ENCODE peak calls at places on chromosomes 5 and 9, in ten cellular contexts. One of them, this sample, is unnamed.

GRCh38 chr9:16367605-16368424 is 502.7 kb downstream of the BNC2 start:
- DNase-seq in CD8-positive, alpha-beta memory T cell: no peak
- DNase-seq in Karpas-422: peak; percentile 81
- DNase-seq in HEK293T: no peak
- DNase-seq in ascending aorta: no peak
- DNase-seq in NCI-H82: no peak
- DNase-seq in epithelial cell of esophagus: peak; percentile 68
- DNase-seq in NK-92 treated with Interleukin-12 subunit alpha and Interleukin-12 subunit beta, amount 100 ng/mL, for 24 hours: no peak
- DNase-seq in effector memory CD8-positive, alpha-beta T cell: no peak
- DNase-seq in SW 1271: no peak
- DNase-seq in this sample: peak; percentile 72

GRCh38 chr5:9025942-9026341 is 519.9 kb downstream of the SEMA5A start:
- DNase-seq in ascending aorta: no peak
- DNase-seq in epithelial cell of esophagus: peak; percentile 66
- DNase-seq in SW 1271: no peak
- DNase-seq in effector memory CD8-positive, alpha-beta T cell: no peak
- DNase-seq in CD8-positive, alpha-beta memory T cell: no peak
- DNase-seq in Karpas-422: no peak
- DNase-seq in HEK293T: no peak
- DNase-seq in NCI-H82: no peak
- DNase-seq in NK-92 treated with Interleukin-12 subunit alpha and Interleukin-12 subunit beta, amount 100 ng/mL, for 24 hours: no peak
- DNase-seq in this sample: no peak

GRCh38 chr5:41871866-41872265 is 1.6 kb upstream of the OXCT1 start:
- DNase-seq in effector memory CD8-positive, alpha-beta T cell: no peak
- DNase-seq in ascending aorta: peak; percentile 87
- DNase-seq in NCI-H82: no peak
- DNase-seq in NK-92 treated with Interleukin-12 subunit alpha and Interleukin-12 subunit beta, amount 100 ng/mL, for 24 hours: no peak
- DNase-seq in epithelial cell of esophagus: peak; percentile 53
- DNase-seq in Karpas-422: no peak
- DNase-seq in CD8-positive, alpha-beta memory T cell: no peak
- DNase-seq in HEK293T: no peak
- DNase-seq in SW 1271: no peak
- DNase-seq in this sample: peak; percentile 42

GRCh38 chr5:160894-161540 is 30.3 kb upstream of the LRRC14B start:
- DNase-seq in CD8-positive, alpha-beta memory T cell: no peak
- DNase-seq in effector memory CD8-positive, alpha-beta T cell: no peak
- DNase-seq in ascending aorta: peak; percentile 38
- DNase-seq in NK-92 treated with Interleukin-12 subunit alpha and Interleukin-12 subunit beta, amount 100 ng/mL, for 24 hours: no peak
- DNase-seq in HEK293T: no peak
- DNase-seq in NCI-H82: no peak
- DNase-seq in epithelial cell of esophagus: no peak
- DNase-seq in SW 1271: no peak
- DNase-seq in Karpas-422: no peak
- DNase-seq in this sample: no peak

GRCh38 chr5:134763221-134763620 is 4.6 kb downstream of the DDX46 start:
- DNase-seq in SW 1271: no peak
- DNase-seq in CD8-positive, alpha-beta memory T cell: no peak
- DNase-seq in ascending aorta: no peak
- DNase-seq in NK-92 treated with Interleukin-12 subunit alpha and Interleukin-12 subunit beta, amount 100 ng/mL, for 24 hours: no peak
- DNase-seq in epithelial cell of esophagus: no peak
- DNase-seq in effector memory CD8-positive, alpha-beta T cell: no peak
- DNase-seq in NCI-H82: no peak
- DNase-seq in Karpas-422: no peak
- DNase-seq in HEK293T: no peak
- DNase-seq in this sample: no peak

GRCh38 chr5:69046375-69046957 is 47.3 kb upstream of the SLC30A5 start:
- DNase-seq in HEK293T: no peak
- DNase-seq in ascending aorta: no peak
- DNase-seq in CD8-positive, alpha-beta memory T cell: no peak
- DNase-seq in NK-92 treated with Interleukin-12 subunit alpha and Interleukin-12 subunit beta, amount 100 ng/mL, for 24 hours: no peak
- DNase-seq in effector memory CD8-positive, alpha-beta T cell: no peak
- DNase-seq in SW 1271: no peak
- DNase-seq in NCI-H82: no peak
- DNase-seq in epithelial cell of esophagus: peak; percentile 33
- DNase-seq in Karpas-422: no peak
- DNase-seq in this sample: no peak

GRCh38 chr5:156824800-156825199 is 25.3 kb upstream of the PPP1R2B start:
- DNase-seq in HEK293T: no peak
- DNase-seq in NK-92 treated with Interleukin-12 subunit alpha and Interleukin-12 subunit beta, amount 100 ng/mL, for 24 hours: no peak
- DNase-seq in epithelial cell of esophagus: peak; percentile 10
- DNase-seq in NCI-H82: peak; percentile 58
- DNase-seq in ascending aorta: no peak
- DNase-seq in CD8-positive, alpha-beta memory T cell: no peak
- DNase-seq in Karpas-422: no peak
- DNase-seq in effector memory CD8-positive, alpha-beta T cell: no peak
- DNase-seq in SW 1271: no peak
- DNase-seq in this sample: peak; percentile 64

GRCh38 chr5:15600035-15600434 is 100.1 kb downstream of the FBXL7 start:
- DNase-seq in NCI-H82: peak; percentile 15
- DNase-seq in effector memory CD8-positive, alpha-beta T cell: no peak
- DNase-seq in HEK293T: no peak
- DNase-seq in CD8-positive, alpha-beta memory T cell: no peak
- DNase-seq in ascending aorta: no peak
- DNase-seq in NK-92 treated with Interleukin-12 subunit alpha and Interleukin-12 subunit beta, amount 100 ng/mL, for 24 hours: no peak
- DNase-seq in Karpas-422: no peak
- DNase-seq in SW 1271: no peak
- DNase-seq in epithelial cell of esophagus: no peak
- DNase-seq in this sample: no peak

GRCh38 chr5:180155331-180155881 is 53.6 kb downstream of the RASGEF1C start:
- DNase-seq in SW 1271: no peak
- DNase-seq in CD8-positive, alpha-beta memory T cell: no peak
- DNase-seq in epithelial cell of esophagus: no peak
- DNase-seq in effector memory CD8-positive, alpha-beta T cell: no peak
- DNase-seq in Karpas-422: peak; percentile 30
- DNase-seq in NCI-H82: peak; percentile 88
- DNase-seq in HEK293T: no peak
- DNase-seq in NK-92 treated with Interleukin-12 subunit alpha and Interleukin-12 subunit beta, amount 100 ng/mL, for 24 hours: no peak
- DNase-seq in ascending aorta: peak; percentile 43
- DNase-seq in this sample: no peak

GRCh38 chr5:61342066-61342465 is 10.0 kb downstream of the ZSWIM6 start:
- DNase-seq in ascending aorta: no peak
- DNase-seq in SW 1271: no peak
- DNase-seq in CD8-positive, alpha-beta memory T cell: no peak
- DNase-seq in NCI-H82: no peak
- DNase-seq in HEK293T: no peak
- DNase-seq in NK-92 treated with Interleukin-12 subunit alpha and Interleukin-12 subunit beta, amount 100 ng/mL, for 24 hours: no peak
- DNase-seq in epithelial cell of esophagus: peak; percentile 60
- DNase-seq in effector memory CD8-positive, alpha-beta T cell: no peak
- DNase-seq in Karpas-422: no peak
- DNase-seq in this sample: peak; percentile 14

GRCh38 chr5:112226215-112226614 is 192.9 kb downstream of the EPB41L4A start:
- DNase-seq in HEK293T: no peak
- DNase-seq in effector memory CD8-positive, alpha-beta T cell: no peak
- DNase-seq in CD8-positive, alpha-beta memory T cell: no peak
- DNase-seq in SW 1271: no peak
- DNase-seq in NK-92 treated with Interleukin-12 subunit alpha and Interleukin-12 subunit beta, amount 100 ng/mL, for 24 hours: no peak
- DNase-seq in ascending aorta: no peak
- DNase-seq in Karpas-422: no peak
- DNase-seq in NCI-H82: no peak
- DNase-seq in epithelial cell of esophagus: no peak
- DNase-seq in this sample: no peak

GRCh38 chr5:168609806-168610482 is 30.8 kb upstream of the PANK3 start:
- DNase-seq in ascending aorta: no peak
- DNase-seq in SW 1271: no peak
- DNase-seq in NK-92 treated with Interleukin-12 subunit alpha and Interleukin-12 subunit beta, amount 100 ng/mL, for 24 hours: no peak
- DNase-seq in Karpas-422: no peak
- DNase-seq in HEK293T: no peak
- DNase-seq in effector memory CD8-positive, alpha-beta T cell: no peak
- DNase-seq in CD8-positive, alpha-beta memory T cell: no peak
- DNase-seq in epithelial cell of esophagus: peak; percentile 29
- DNase-seq in NCI-H82: no peak
- DNase-seq in this sample: no peak

GRCh38 chr9:71587576-71588362 is 180.5 kb downstream of the CEMIP2 start:
- DNase-seq in HEK293T: no peak
- DNase-seq in CD8-positive, alpha-beta memory T cell: no peak
- DNase-seq in ascending aorta: no peak
- DNase-seq in NK-92 treated with Interleukin-12 subunit alpha and Interleukin-12 subunit beta, amount 100 ng/mL, for 24 hours: no peak
- DNase-seq in NCI-H82: no peak
- DNase-seq in epithelial cell of esophagus: peak; percentile 86
- DNase-seq in SW 1271: no peak
- DNase-seq in effector memory CD8-positive, alpha-beta T cell: no peak
- DNase-seq in Karpas-422: no peak
- DNase-seq in this sample: peak; percentile 49

GRCh38 chr5:97112212-97112611 is 30.2 kb downstream of the LIX1 start:
- DNase-seq in ascending aorta: no peak
- DNase-seq in NK-92 treated with Interleukin-12 subunit alpha and Interleukin-12 subunit beta, amount 100 ng/mL, for 24 hours: no peak
- DNase-seq in effector memory CD8-positive, alpha-beta T cell: no peak
- DNase-seq in epithelial cell of esophagus: no peak
- DNase-seq in CD8-positive, alpha-beta memory T cell: no peak
- DNase-seq in NCI-H82: no peak
- DNase-seq in Karpas-422: no peak
- DNase-seq in HEK293T: no peak
- DNase-seq in SW 1271: no peak
- DNase-seq in this sample: no peak

GRCh38 chr5:177369050-177369912 is 11.6 kb downstream of the RGS14 start:
- DNase-seq in ascending aorta: no peak
- DNase-seq in NCI-H82: peak; percentile 55
- DNase-seq in epithelial cell of esophagus: peak; percentile 44
- DNase-seq in HEK293T: peak; percentile 62
- DNase-seq in Karpas-422: peak; percentile 76
- DNase-seq in CD8-positive, alpha-beta memory T cell: peak; percentile 30
- DNase-seq in NK-92 treated with Interleukin-12 subunit alpha and Interleukin-12 subunit beta, amount 100 ng/mL, for 24 hours: no peak
- DNase-seq in SW 1271: no peak
- DNase-seq in effector memory CD8-positive, alpha-beta T cell: no peak
- DNase-seq in this sample: peak; percentile 55

GRCh38 chr5:134512661-134512999 is 12.8 kb upstream of the JADE2 start:
- DNase-seq in ascending aorta: no peak
- DNase-seq in epithelial cell of esophagus: no peak
- DNase-seq in CD8-positive, alpha-beta memory T cell: no peak
- DNase-seq in effector memory CD8-positive, alpha-beta T cell: no peak
- DNase-seq in NK-92 treated with Interleukin-12 subunit alpha and Interleukin-12 subunit beta, amount 100 ng/mL, for 24 hours: no peak
- DNase-seq in SW 1271: no peak
- DNase-seq in NCI-H82: peak; percentile 27
- DNase-seq in Karpas-422: no peak
- DNase-seq in HEK293T: no peak
- DNase-seq in this sample: no peak

GRCh38 chr5:41995193-41995592 is 70.1 kb downstream of the FBXO4 start:
- DNase-seq in CD8-positive, alpha-beta memory T cell: no peak
- DNase-seq in ascending aorta: no peak
- DNase-seq in effector memory CD8-positive, alpha-beta T cell: no peak
- DNase-seq in SW 1271: no peak
- DNase-seq in NK-92 treated with Interleukin-12 subunit alpha and Interleukin-12 subunit beta, amount 100 ng/mL, for 24 hours: no peak
- DNase-seq in epithelial cell of esophagus: no peak
- DNase-seq in NCI-H82: no peak
- DNase-seq in HEK293T: no peak
- DNase-seq in Karpas-422: no peak
- DNase-seq in this sample: no peak

GRCh38 chr9:20640331-20641187 is 18.3 kb upstream of the MLLT3 start:
- DNase-seq in NK-92 treated with Interleukin-12 subunit alpha and Interleukin-12 subunit beta, amount 100 ng/mL, for 24 hours: no peak
- DNase-seq in CD8-positive, alpha-beta memory T cell: peak; percentile 76
- DNase-seq in ascending aorta: no peak
- DNase-seq in Karpas-422: peak; percentile 71
- DNase-seq in SW 1271: no peak
- DNase-seq in HEK293T: peak; percentile 42
- DNase-seq in effector memory CD8-positive, alpha-beta T cell: peak; percentile 72
- DNase-seq in NCI-H82: peak; percentile 63
- DNase-seq in epithelial cell of esophagus: peak; percentile 89
- DNase-seq in this sample: no peak

GRCh38 chr9:107489144-107489673 is 360 bp downstream of the KLF4 start:
- DNase-seq in epithelial cell of esophagus: no peak
- DNase-seq in HEK293T: no peak
- DNase-seq in SW 1271: no peak
- DNase-seq in NCI-H82: peak; percentile 35
- DNase-seq in ascending aorta: no peak
- DNase-seq in Karpas-422: no peak
- DNase-seq in CD8-positive, alpha-beta memory T cell: no peak
- DNase-seq in effector memory CD8-positive, alpha-beta T cell: no peak
- DNase-seq in NK-92 treated with Interleukin-12 subunit alpha and Interleukin-12 subunit beta, amount 100 ng/mL, for 24 hours: no peak
- DNase-seq in this sample: no peak

GRCh38 chr5:65961644-65962043 is 35.3 kb downstream of the ERBIN start:
- DNase-seq in effector memory CD8-positive, alpha-beta T cell: no peak
- DNase-seq in NK-92 treated with Interleukin-12 subunit alpha and Interleukin-12 subunit beta, amount 100 ng/mL, for 24 hours: no peak
- DNase-seq in Karpas-422: no peak
- DNase-seq in HEK293T: no peak
- DNase-seq in epithelial cell of esophagus: peak; percentile 56
- DNase-seq in NCI-H82: no peak
- DNase-seq in ascending aorta: no peak
- DNase-seq in SW 1271: no peak
- DNase-seq in CD8-positive, alpha-beta memory T cell: no peak
- DNase-seq in this sample: peak; percentile 45

GRCh38 chr5:139698461-139699146 is 50.5 kb downstream of the CXXC5 start:
- DNase-seq in Karpas-422: peak; percentile 64
- DNase-seq in epithelial cell of esophagus: peak; percentile 57
- DNase-seq in NCI-H82: peak; percentile 61
- DNase-seq in NK-92 treated with Interleukin-12 subunit alpha and Interleukin-12 subunit beta, amount 100 ng/mL, for 24 hours: no peak
- DNase-seq in HEK293T: peak; percentile 53
- DNase-seq in ascending aorta: peak; percentile 93
- DNase-seq in effector memory CD8-positive, alpha-beta T cell: no peak
- DNase-seq in CD8-positive, alpha-beta memory T cell: no peak
- DNase-seq in SW 1271: no peak
- DNase-seq in this sample: peak; percentile 84

GRCh38 chr5:128407956-128408355 is 130.1 kb downstream of the FBN2 start:
- DNase-seq in SW 1271: no peak
- DNase-seq in NK-92 treated with Interleukin-12 subunit alpha and Interleukin-12 subunit beta, amount 100 ng/mL, for 24 hours: no peak
- DNase-seq in ascending aorta: no peak
- DNase-seq in CD8-positive, alpha-beta memory T cell: no peak
- DNase-seq in NCI-H82: peak; percentile 12
- DNase-seq in Karpas-422: no peak
- DNase-seq in effector memory CD8-positive, alpha-beta T cell: no peak
- DNase-seq in HEK293T: no peak
- DNase-seq in epithelial cell of esophagus: peak; percentile 8
- DNase-seq in this sample: no peak

GRCh38 chr9:116101516-116101915 is 52.1 kb upstream of the PAPPA start:
- DNase-seq in ascending aorta: no peak
- DNase-seq in NCI-H82: no peak
- DNase-seq in epithelial cell of esophagus: peak; percentile 94
- DNase-seq in CD8-positive, alpha-beta memory T cell: no peak
- DNase-seq in effector memory CD8-positive, alpha-beta T cell: no peak
- DNase-seq in HEK293T: no peak
- DNase-seq in SW 1271: no peak
- DNase-seq in NK-92 treated with Interleukin-12 subunit alpha and Interleukin-12 subunit beta, amount 100 ng/mL, for 24 hours: no peak
- DNase-seq in Karpas-422: no peak
- DNase-seq in this sample: peak; percentile 32

GRCh38 chr5:87400305-87400899 is 12.3 kb downstream of the CCNH start:
- DNase-seq in SW 1271: peak; percentile 29
- DNase-seq in effector memory CD8-positive, alpha-beta T cell: no peak
- DNase-seq in ascending aorta: no peak
- DNase-seq in Karpas-422: peak; percentile 73
- DNase-seq in CD8-positive, alpha-beta memory T cell: peak; percentile 45
- DNase-seq in NCI-H82: peak; percentile 40
- DNase-seq in HEK293T: peak; percentile 45
- DNase-seq in NK-92 treated with Interleukin-12 subunit alpha and Interleukin-12 subunit beta, amount 100 ng/mL, for 24 hours: no peak
- DNase-seq in epithelial cell of esophagus: peak; percentile 40
- DNase-seq in this sample: peak; percentile 52

GRCh38 chr9:124914753-124915405 is 26.0 kb downstream of the GOLGA1 start:
- DNase-seq in Karpas-422: no peak
- DNase-seq in epithelial cell of esophagus: no peak
- DNase-seq in NCI-H82: no peak
- DNase-seq in HEK293T: no peak
- DNase-seq in ascending aorta: no peak
- DNase-seq in SW 1271: no peak
- DNase-seq in NK-92 treated with Interleukin-12 subunit alpha and Interleukin-12 subunit beta, amount 100 ng/mL, for 24 hours: no peak
- DNase-seq in effector memory CD8-positive, alpha-beta T cell: no peak
- DNase-seq in CD8-positive, alpha-beta memory T cell: no peak
- DNase-seq in this sample: no peak

GRCh38 chr9:135066291-135066690 is 21.2 kb upstream of the OLFM1 start:
- DNase-seq in SW 1271: no peak
- DNase-seq in NCI-H82: no peak
- DNase-seq in effector memory CD8-positive, alpha-beta T cell: no peak
- DNase-seq in Karpas-422: no peak
- DNase-seq in epithelial cell of esophagus: no peak
- DNase-seq in CD8-positive, alpha-beta memory T cell: no peak
- DNase-seq in ascending aorta: peak; percentile 19
- DNase-seq in HEK293T: no peak
- DNase-seq in NK-92 treated with Interleukin-12 subunit alpha and Interleukin-12 subunit beta, amount 100 ng/mL, for 24 hours: no peak
- DNase-seq in this sample: no peak